ENCODE peak calls at places on chromosomes 2 and 18, in four cellular contexts. Z is AG09309, B is MCF 10A, Q is NAMALWA. S is an unnamed sample.

GRCh38 chr2:45137941-45138695 is 128.9 kb upstream of the SIX2 start:
- DNase-seq in Z (no peak), Q (no peak), B (no peak), S (no peak)

GRCh38 chr2:10897956-10898355 is 13.8 kb upstream of the KCNF1 start:
- DNase-seq in Z (no peak), Q (no peak), B (no peak), S (no peak)

GRCh38 chr2:205685314-205686230 is 3.3 kb downstream of the NRP2 start:
- DNase-seq in Z (no peak), B (peak), Q (no peak), S (no peak)

GRCh38 chr2:816278-816677 is 134.4 kb upstream of the SNTG2 start:
- DNase-seq in Q (no peak), Z (no peak), B (no peak), S (no peak)

GRCh38 chr2:63059434-63060078 is 8.9 kb downstream of the OTX1 start:
- DNase-seq in B (no peak), Z (no peak), Q (peak), S (no peak)

GRCh38 chr2:113117594-113118262 is 9.7 kb upstream of the IL1RN start:
- DNase-seq in B (peak), Q (no peak), Z (peak), S (peak)

GRCh38 chr18:73462092-73462491 is 594.3 kb upstream of the NETO1 start:
- DNase-seq in Q (no peak), B (peak), Z (peak), S (no peak)

GRCh38 chr2:23268467-23269263 is 116.3 kb upstream of the KLHL29 start:
- DNase-seq in B (no peak), Z (no peak), Q (no peak), S (no peak)

GRCh38 chr2:43748333-43748732 is 25.5 kb upstream of the DYNC2LI1 start:
- DNase-seq in Z (no peak), B (no peak), Q (no peak), S (no peak)

GRCh38 chr2:227154976-227155375 is 9.0 kb downstream of the COL4A4 start:
- DNase-seq in Q (no peak), Z (no peak), B (no peak), S (no peak)

GRCh38 chr2:229350928-229351327 is 79.8 kb upstream of the PID1 start:
- DNase-seq in Z (no peak), B (no peak), Q (no peak), S (no peak)

GRCh38 chr2:120343100-120343432 is 2.9 kb upstream of the INHBB start:
- DNase-seq in Z (no peak), Q (no peak), B (no peak), S (no peak)

GRCh38 chr2:55154525-55155030 is 77.5 kb downstream of the CLHC1 start:
- DNase-seq in B (no peak), Z (no peak), Q (no peak), S (no peak)

GRCh38 chr18:51226068-51226467 is 28.6 kb upstream of the MEX3C start:
- DNase-seq in Z (no peak), B (no peak), Q (no peak), S (no peak)

GRCh38 chr2:216807861-216808272 is 52.0 kb downstream of the TNP1 start:
- DNase-seq in Z (no peak), Q (no peak), B (no peak), S (no peak)

GRCh38 chr2:235659767-235660322 is 166.0 kb downstream of the AGAP1 start:
- DNase-seq in B (no peak), Z (peak), Q (no peak), S (no peak)

GRCh38 chr2:101476605-101477208 is 1.8 kb upstream of the RFX8 start:
- DNase-seq in Z (no peak), Q (no peak), B (no peak), S (no peak)

GRCh38 chr18:13566941-13567762 is 159.2 kb downstream of the FAM210A start:
- DNase-seq in Q (peak), B (no peak), Z (no peak), S (no peak)

GRCh38 chr2:20411361-20411894 is 35.4 kb upstream of the RHOB start:
- DNase-seq in B (peak), Q (peak), Z (peak), S (no peak)

GRCh38 chr18:13048061-13048605 is 57.0 kb downstream of the CEP192 start:
- DNase-seq in B (no peak), Z (peak), Q (no peak), S (no peak)

GRCh38 chr2:210049831-210050230 is 47.4 kb downstream of the RPE start:
- DNase-seq in Q (no peak), Z (no peak), B (no peak), S (no peak)

GRCh38 chr18:11669948-11670275 is 19.2 kb upstream of the GNAL start:
- DNase-seq in B (no peak), Q (no peak), Z (no peak), S (no peak)

GRCh38 chr18:9147440-9148238 is 11.1 kb downstream of the ANKRD12 start:
- DNase-seq in B (peak), Z (peak), Q (peak), S (no peak)

GRCh38 chr2:138432971-138433370 is 68.6 kb upstream of the SPOPL start:
- DNase-seq in Z (no peak), B (peak), Q (no peak), S (no peak)

S was measured in keratinocyte.